ENCODE peak calls at places on chromosomes 4 and X, in five cellular contexts. One of them, this sample, is unnamed. For H3K4me1, the result is how much of the 10 kb centered on the place peaks cover.

GRCh38 chr4:117085185-117085701 is at the start of gene TRAM1L1:
- DNase-seq in Panc1: no peak
- DNase-seq in suprapubic skin: peak
- DNase-seq in cardiac muscle cell: peak
- DNase-seq in upper lobe of right lung: peak
- DNase-seq in this sample: no peak

GRCh38 chr4:41009411-41009810 is 204.9 kb downstream of the APBB2 start:
- DNase-seq in suprapubic skin: no peak
- DNase-seq in upper lobe of right lung: no peak
- DNase-seq in Panc1: peak
- DNase-seq in cardiac muscle cell: no peak
- DNase-seq in this sample: no peak

GRCh38 chr4:133598779-133599178 is 449.7 kb downstream of the PCDH10 start:
- DNase-seq in cardiac muscle cell: no peak
- DNase-seq in suprapubic skin: no peak
- DNase-seq in upper lobe of right lung: no peak
- DNase-seq in Panc1: no peak
- DNase-seq in this sample: no peak

GRCh38 chr4:11480683-11481082 is 52.0 kb upstream of the HS3ST1 start:
- DNase-seq in upper lobe of right lung: no peak
- DNase-seq in Panc1: no peak
- DNase-seq in cardiac muscle cell: no peak
- DNase-seq in suprapubic skin: no peak
- DNase-seq in this sample: peak

GRCh38 chr4:143186634-143187033 is 1.9 kb downstream of the USP38 start:
- DNase-seq in cardiac muscle cell: peak
- DNase-seq in upper lobe of right lung: no peak
- DNase-seq in Panc1: no peak
- DNase-seq in suprapubic skin: no peak
- DNase-seq in this sample: no peak

GRCh38 chrX:130771230-130771629 is 131.8 kb downstream of the ENOX2 start:
- DNase-seq in upper lobe of right lung: no peak
- DNase-seq in cardiac muscle cell: no peak
- DNase-seq in Panc1: no peak
- DNase-seq in suprapubic skin: no peak
- DNase-seq in this sample: no peak

GRCh38 chr4:93897559-93897958 is 69.0 kb downstream of the ATOH1 start:
- DNase-seq in suprapubic skin: no peak
- DNase-seq in cardiac muscle cell: peak
- DNase-seq in Panc1: no peak
- DNase-seq in upper lobe of right lung: no peak
- DNase-seq in this sample: no peak

GRCh38 chr4:14180983-14181601 is 553.6 kb upstream of the BOD1L1 start:
- DNase-seq in cardiac muscle cell: no peak
- DNase-seq in suprapubic skin: no peak
- DNase-seq in upper lobe of right lung: no peak
- DNase-seq in Panc1: peak
- DNase-seq in this sample: no peak

GRCh38 chrX:149629730-149630387 is 1.7 kb downstream of the TMEM185A start:
- DNase-seq in suprapubic skin: no peak
- DNase-seq in cardiac muscle cell: no peak
- DNase-seq in upper lobe of right lung: no peak
- DNase-seq in Panc1: no peak
- DNase-seq in this sample: no peak

GRCh38 chr4:80141543-80141942 is 55.8 kb upstream of the PRDM8 start:
- DNase-seq in suprapubic skin: no peak
- DNase-seq in Panc1: no peak
- DNase-seq in upper lobe of right lung: no peak
- DNase-seq in cardiac muscle cell: no peak
- DNase-seq in this sample: no peak

GRCh38 chr4:184344899-184345572 is 127.4 kb upstream of the ENPP6 start:
- DNase-seq in Panc1: no peak
- DNase-seq in suprapubic skin: no peak
- DNase-seq in upper lobe of right lung: no peak
- DNase-seq in cardiac muscle cell: no peak
- DNase-seq in this sample: no peak

GRCh38 chr4:179415842-179416223 is 1973.6 kb upstream of the AGA start:
- DNase-seq in Panc1: no peak
- DNase-seq in cardiac muscle cell: no peak
- DNase-seq in suprapubic skin: no peak
- DNase-seq in upper lobe of right lung: no peak
- DNase-seq in this sample: no peak

GRCh38 chr4:14812101-14812500 is 190.2 kb upstream of the CPEB2 start:
- DNase-seq in cardiac muscle cell: no peak
- DNase-seq in upper lobe of right lung: no peak
- DNase-seq in suprapubic skin: no peak
- DNase-seq in Panc1: no peak
- DNase-seq in this sample: no peak

GRCh38 chrX:31546130-31546529 is 474.3 kb upstream of the FTHL17 start:
- DNase-seq in Panc1: no peak
- DNase-seq in upper lobe of right lung: no peak
- DNase-seq in cardiac muscle cell: no peak
- DNase-seq in suprapubic skin: no peak
- DNase-seq in this sample: no peak

GRCh38 chr4:101200561-101200960 is 146.8 kb downstream of the PPP3CA start:
- DNase-seq in Panc1: peak
- DNase-seq in cardiac muscle cell: no peak
- DNase-seq in suprapubic skin: no peak
- DNase-seq in upper lobe of right lung: no peak
- DNase-seq in this sample: no peak

GRCh38 chr4:154277164-154277563 is 214.4 kb downstream of the DCHS2 start:
- DNase-seq in suprapubic skin: no peak
- DNase-seq in cardiac muscle cell: no peak
- DNase-seq in Panc1: no peak
- DNase-seq in upper lobe of right lung: no peak
- DNase-seq in this sample: no peak

GRCh38 chrX:1264556-1264955 is 4.1 kb upstream of the CSF2RA start:
- DNase-seq in Panc1: no peak
- DNase-seq in upper lobe of right lung: no peak
- DNase-seq in cardiac muscle cell: no peak
- DNase-seq in suprapubic skin: no peak
- DNase-seq in this sample: no peak

GRCh38 chrX:140580478-140580877 is 75.6 kb upstream of the SOX3 start:
- DNase-seq in upper lobe of right lung: no peak
- DNase-seq in Panc1: no peak
- DNase-seq in cardiac muscle cell: no peak
- DNase-seq in suprapubic skin: no peak
- DNase-seq in this sample: no peak

GRCh38 chr4:30912098-30912719 is 192.0 kb downstream of the PCDH7 start:
- DNase-seq in cardiac muscle cell: peak
- DNase-seq in Panc1: no peak
- DNase-seq in upper lobe of right lung: no peak
- DNase-seq in suprapubic skin: no peak
- DNase-seq in this sample: no peak

GRCh38 chr4:53914313-53915016 is 149.9 kb downstream of the CHIC2 start:
- DNase-seq in suprapubic skin: no peak
- DNase-seq in Panc1: peak
- DNase-seq in cardiac muscle cell: no peak
- DNase-seq in upper lobe of right lung: no peak
- DNase-seq in this sample: no peak

GRCh38 chr4:168511780-168512467 is 15.1 kb downstream of the PALLD start:
- DNase-seq in upper lobe of right lung: no peak
- DNase-seq in Panc1: no peak
- DNase-seq in cardiac muscle cell: no peak
- DNase-seq in suprapubic skin: no peak
- DNase-seq in this sample: peak

GRCh38 chr4:158346576-158346975 is 136.3 kb downstream of the TMEM144 start:
- DNase-seq in cardiac muscle cell: no peak
- DNase-seq in suprapubic skin: no peak
- DNase-seq in upper lobe of right lung: no peak
- DNase-seq in Panc1: no peak
- DNase-seq in this sample: no peak

GRCh38 chr4:22754091-22754490 is 61.4 kb downstream of the GBA3 start:
- DNase-seq in Panc1: no peak
- DNase-seq in cardiac muscle cell: no peak
- DNase-seq in suprapubic skin: no peak
- DNase-seq in upper lobe of right lung: no peak
- DNase-seq in this sample: no peak

GRCh38 chr4:151743894-151744293 is 16.9 kb downstream of the GATB start:
- DNase-seq in cardiac muscle cell: no peak
- DNase-seq in suprapubic skin: no peak
- DNase-seq in Panc1: no peak
- DNase-seq in upper lobe of right lung: no peak
- DNase-seq in this sample: no peak

GRCh38 chr4:113531572-113531971 is 230.0 kb downstream of the CAMK2D start:
- DNase-seq in cardiac muscle cell: no peak
- DNase-seq in Panc1: no peak
- DNase-seq in upper lobe of right lung: no peak
- DNase-seq in suprapubic skin: no peak
- DNase-seq in this sample: no peak

GRCh38 chr4:140567722-140568121 is 1.0 kb downstream of the UCP1 start:
- DNase-seq in upper lobe of right lung: no peak
- DNase-seq in Panc1: no peak
- DNase-seq in cardiac muscle cell: peak
- DNase-seq in suprapubic skin: no peak
- DNase-seq in this sample: no peak

GRCh38 chr4:4681651-4682050 is 139.8 kb upstream of the STX18 start:
- DNase-seq in Panc1: no peak
- DNase-seq in upper lobe of right lung: no peak
- DNase-seq in suprapubic skin: no peak
- DNase-seq in cardiac muscle cell: no peak
- DNase-seq in this sample: no peak

GRCh38 chrX:101958139-101958538 is 26.3 kb upstream of the ZMAT1 start:
- DNase-seq in Panc1: no peak
- DNase-seq in cardiac muscle cell: no peak
- DNase-seq in upper lobe of right lung: no peak
- DNase-seq in suprapubic skin: no peak
- DNase-seq in this sample: no peak

GRCh38 chr4:47650584-47651130 is 165.6 kb downstream of the ATP10D start:
- DNase-seq in cardiac muscle cell: no peak
- DNase-seq in Panc1: no peak
- DNase-seq in upper lobe of right lung: no peak
- DNase-seq in suprapubic skin: no peak
- DNase-seq in this sample: no peak

GRCh38 chr4:78613522-78614311 is 62.1 kb downstream of the ANXA3 start:
- DNase-seq in suprapubic skin: no peak
- DNase-seq in Panc1: no peak
- DNase-seq in upper lobe of right lung: no peak
- DNase-seq in cardiac muscle cell: no peak
- DNase-seq in this sample: no peak

GRCh38 chrX:18995216-18995615 is 11.3 kb upstream of the PHKA2 start:
- DNase-seq in suprapubic skin: no peak
- DNase-seq in Panc1: no peak
- DNase-seq in cardiac muscle cell: no peak
- DNase-seq in upper lobe of right lung: no peak
- DNase-seq in this sample: no peak

DNA sequence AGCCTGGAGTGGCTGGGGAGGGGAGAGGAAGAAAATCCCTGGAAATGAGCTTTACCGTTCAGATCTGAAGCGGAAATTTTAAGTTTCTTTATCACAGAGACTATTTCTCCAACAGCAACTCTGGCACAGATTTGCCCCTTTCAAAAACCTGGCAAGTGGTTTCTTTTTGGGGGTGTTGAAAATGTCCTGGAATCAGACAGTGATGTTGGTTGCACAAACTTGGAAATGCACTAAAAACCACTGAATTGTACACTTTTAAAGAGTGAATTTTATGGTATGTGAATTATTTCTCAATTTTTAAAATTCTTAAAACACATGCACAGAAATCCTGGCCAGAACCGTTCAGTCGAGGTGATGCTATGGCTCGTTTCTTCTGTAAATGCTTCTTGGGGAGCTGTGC is 121.2 kb upstream of the RBPJ start:
- DNase-seq in cardiac muscle cell: no peak
- DNase-seq in suprapubic skin: no peak
- DNase-seq in Panc1: no peak
- DNase-seq in upper lobe of right lung: no peak
- DNase-seq in this sample: no peak
- H3K4me1 ChIP-seq in cardiac muscle cell: under half
- H3K4me1 ChIP-seq in suprapubic skin: under half
- H3K4me1 ChIP-seq in Panc1: under half
- H3K4me1 ChIP-seq in upper lobe of right lung: under half
- H3K4me1 ChIP-seq in this sample: under half

DNA sequence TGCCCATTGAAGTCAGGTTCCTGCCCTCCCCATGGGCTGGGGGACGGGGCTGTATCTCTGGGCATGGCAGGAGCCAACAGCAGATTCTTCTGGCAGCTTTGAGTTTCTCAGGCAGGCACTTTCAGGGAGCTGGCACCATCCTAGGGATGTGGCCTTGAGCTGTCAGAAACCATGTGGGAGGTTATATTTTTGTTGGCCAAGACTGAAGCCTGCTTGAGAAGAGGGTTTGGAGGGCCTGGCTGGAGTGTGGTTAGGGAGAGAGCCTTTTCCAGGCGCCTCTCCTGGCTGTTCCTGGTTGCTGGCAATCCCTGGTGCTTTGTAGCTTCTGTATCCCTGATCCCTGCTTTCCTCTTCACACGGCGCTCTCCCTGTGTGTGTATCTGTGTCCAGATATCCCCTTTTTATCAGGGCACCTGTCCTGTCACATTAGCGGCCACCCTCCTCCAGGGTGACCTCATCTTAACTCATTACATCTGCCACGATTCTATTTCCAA is 30.6 kb upstream of the SORCS2 start:
- DNase-seq in upper lobe of right lung: peak
- DNase-seq in cardiac muscle cell: no peak
- DNase-seq in suprapubic skin: peak
- DNase-seq in Panc1: no peak
- DNase-seq in this sample: no peak
- H3K27ac ChIP-seq in upper lobe of right lung: no peak
- H3K27ac ChIP-seq in cardiac muscle cell: no peak
- H3K27ac ChIP-seq in suprapubic skin: no peak
- H3K27ac ChIP-seq in Panc1: no peak
- H3K27ac ChIP-seq in this sample: no peak

GRCh38 chrX:115898382-115899001 is 272.1 kb upstream of the AGTR2 start:
- DNase-seq in Panc1: no peak
- DNase-seq in suprapubic skin: peak
- DNase-seq in cardiac muscle cell: peak
- DNase-seq in upper lobe of right lung: no peak
- DNase-seq in this sample: no peak
- TF ChIP-seq CTCF in Panc1: no peak
- TF ChIP-seq CTCF in suprapubic skin: no peak
- TF ChIP-seq CTCF in cardiac muscle cell: no peak
- TF ChIP-seq CTCF in upper lobe of right lung: no peak
- TF ChIP-seq CTCF in this sample: no peak

GRCh38 chr4:186886759-186887158 is 163.1 kb upstream of the FAT1 start:
- DNase-seq in Panc1: no peak
- DNase-seq in upper lobe of right lung: no peak
- DNase-seq in suprapubic skin: no peak
- DNase-seq in cardiac muscle cell: no peak
- DNase-seq in this sample: no peak

GRCh38 chr4:186889876-186890643 is 166.4 kb upstream of the FAT1 start:
- DNase-seq in upper lobe of right lung: no peak
- DNase-seq in suprapubic skin: no peak
- DNase-seq in cardiac muscle cell: no peak
- DNase-seq in Panc1: no peak
- DNase-seq in this sample: no peak

GRCh38 chr4:186887211-186887785 is 163.6 kb upstream of the FAT1 start:
- DNase-seq in Panc1: no peak
- DNase-seq in cardiac muscle cell: peak
- DNase-seq in suprapubic skin: no peak
- DNase-seq in upper lobe of right lung: no peak
- DNase-seq in this sample: no peak

GRCh38 chr4:186891859-186892486 is 168.3 kb upstream of the FAT1 start:
- DNase-seq in cardiac muscle cell: no peak
- DNase-seq in Panc1: no peak
- DNase-seq in upper lobe of right lung: no peak
- DNase-seq in suprapubic skin: no peak
- DNase-seq in this sample: no peak
- H3K4me1 ChIP-seq in cardiac muscle cell: under half
- H3K4me1 ChIP-seq in Panc1: under half
- H3K4me1 ChIP-seq in upper lobe of right lung: under half
- H3K4me1 ChIP-seq in suprapubic skin: under half
- H3K4me1 ChIP-seq in this sample: under half